ENCODE peak calls at places on chromosomes 13 and 19, in ten cellular contexts. A, O, X, Y, M, R, V, L, W and K are unnamed samples.

GRCh38 chr13:112452380-112453206 is 76.4 kb downstream of the SPACA7 start:
- DNase-seq in W (no peak), X (no peak), V (peak; percentile 12), M (no peak), R (no peak), L (no peak), A (no peak), O (peak; percentile 68), Y (no peak), K (no peak)

GRCh38 chr13:98338312-98338711 is 161.2 kb upstream of the RNF113B start:
- DNase-seq in L (no peak), M (no peak), A (no peak), Y (no peak), W (no peak), O (no peak), R (no peak), X (no peak), V (no peak), K (no peak)

GRCh38 chr19:409515-410242 is 732 bp upstream of the C2CD4C start:
- DNase-seq in X (no peak), W (peak; percentile 60), M (no peak), A (no peak), L (peak; percentile 57), Y (no peak), V (no peak), R (no peak), O (peak; percentile 58), K (no peak)

GRCh38 chr13:110183925-110184324 is 123.0 kb downstream of the COL4A1 start:
- DNase-seq in L (no peak), O (no peak), R (no peak), A (no peak), W (no peak), Y (peak; percentile 11), M (no peak), V (no peak), X (no peak), K (no peak)

GRCh38 chr13:106649495-106649894 is 81.6 kb upstream of the ARGLU1 start:
- DNase-seq in M (no peak), W (no peak), R (no peak), X (no peak), O (no peak), V (peak; percentile 78), Y (peak; percentile 22), L (no peak), A (no peak), K (no peak)

GRCh38 chr19:9934132-9934950 is 2.0 kb downstream of the OLFM2 start:
- DNase-seq in O (peak; percentile 88), Y (peak; percentile 69), V (peak; percentile 81), A (peak; percentile 66), W (peak; percentile 82), M (peak; percentile 91), R (peak; percentile 91), X (peak; percentile 76), L (peak; percentile 95), K (peak; percentile 95)

GRCh38 chr13:107324416-107325204 is 756.7 kb upstream of the ARGLU1 start:
- DNase-seq in V (no peak), X (no peak), O (no peak), L (no peak), A (no peak), W (no peak), Y (peak; percentile 34), R (no peak), M (no peak), K (no peak)

GRCh38 chr13:63882052-63882451 is 2466.4 kb upstream of the PCDH20 start:
- DNase-seq in V (no peak), Y (no peak), A (no peak), X (no peak), R (no peak), M (no peak), O (no peak), L (no peak), W (no peak), K (no peak)

GRCh38 chr13:82740442-82740841 is 1141.8 kb downstream of the SLITRK1 start:
- DNase-seq in W (no peak), X (no peak), M (no peak), V (no peak), L (no peak), Y (no peak), A (no peak), R (no peak), O (peak; percentile 38), K (no peak)

DNA sequence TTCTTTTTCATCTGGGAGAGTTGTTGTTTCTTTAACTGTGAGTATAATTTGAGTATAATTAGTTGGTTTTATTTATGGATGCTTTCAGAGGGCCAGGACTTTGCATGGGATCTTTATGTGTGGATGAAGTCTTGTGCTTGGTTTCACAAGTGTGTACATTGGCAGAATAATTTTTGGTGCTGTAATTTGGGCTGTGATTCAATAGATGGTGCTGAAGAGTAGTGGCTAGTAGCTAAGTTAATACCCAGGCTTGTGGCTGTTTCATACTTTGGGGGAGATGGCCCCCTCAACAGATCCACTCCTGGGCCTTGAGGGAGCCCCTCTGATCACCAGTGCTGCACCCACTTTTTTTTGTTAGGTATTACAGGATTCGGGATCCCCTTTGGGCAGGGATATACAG is 1142.4 kb downstream of the SLITRK1 start:
- DNase-seq in X (no peak), Y (peak; percentile 12), O (peak; percentile 14), V (no peak), R (no peak), L (no peak), W (no peak), A (no peak), M (no peak), K (no peak)
- TF ChIP-seq CTCF in X (no peak), Y (peak; percentile 43), O (no peak), V (no peak), R (peak; percentile 22), L (peak; percentile 34), W (no peak), A (peak; percentile 33), M (no peak), K (no peak)

GRCh38 chr19:45895519-45895972 is 6.9 kb downstream of the MYPOP start:
- DNase-seq in A (no peak), Y (no peak), M (no peak), O (no peak), W (no peak), L (no peak), X (no peak), V (no peak), R (no peak), K (no peak)

GRCh38 chr19:45899253-45899652 is 3.2 kb downstream of the MYPOP start:
- DNase-seq in X (no peak), V (no peak), M (no peak), L (no peak), W (no peak), Y (no peak), O (no peak), R (no peak), A (no peak), K (no peak)

GRCh38 chr19:45899919-45900589 is 2.4 kb downstream of the MYPOP start:
- DNase-seq in M (no peak), Y (no peak), A (no peak), O (no peak), V (no peak), R (no peak), X (no peak), L (no peak), W (no peak), K (no peak)

GRCh38 chr19:45900661-45901431 is 1.6 kb downstream of the MYPOP start:
- DNase-seq in X (no peak), O (no peak), Y (no peak), R (no peak), V (no peak), L (peak; percentile 59), M (no peak), A (no peak), W (no peak), K (no peak)

DNA sequence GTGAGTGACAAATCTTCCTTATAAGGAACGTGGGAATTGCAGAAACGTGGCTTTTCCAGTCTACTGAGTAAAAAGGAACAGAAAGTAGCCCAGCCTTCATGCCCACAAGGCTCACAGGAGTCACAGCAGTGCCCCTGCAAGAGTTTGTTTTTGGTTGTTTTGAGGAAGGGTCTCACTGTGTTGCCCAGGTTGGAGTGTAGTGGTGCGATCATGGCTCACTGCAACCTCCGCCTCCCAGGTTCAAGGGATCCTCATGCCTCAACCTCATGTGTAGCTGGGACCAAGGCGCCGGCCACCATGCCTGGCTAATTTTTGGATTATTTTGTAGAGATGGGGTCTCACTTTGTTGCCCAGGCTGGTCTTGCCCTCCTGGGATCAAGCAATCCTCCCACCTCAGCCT is 5.0 kb downstream of the MYPOP start:
- DNase-seq in R (no peak), M (no peak), V (no peak), X (no peak), O (no peak), L (no peak), W (no peak), Y (no peak), A (no peak), K (no peak)
- TF ChIP-seq CTCF in R (no peak), M (no peak), V (no peak), X (no peak), O (no peak), L (no peak), W (no peak), Y (no peak), A (no peak), K (no peak)

DNA sequence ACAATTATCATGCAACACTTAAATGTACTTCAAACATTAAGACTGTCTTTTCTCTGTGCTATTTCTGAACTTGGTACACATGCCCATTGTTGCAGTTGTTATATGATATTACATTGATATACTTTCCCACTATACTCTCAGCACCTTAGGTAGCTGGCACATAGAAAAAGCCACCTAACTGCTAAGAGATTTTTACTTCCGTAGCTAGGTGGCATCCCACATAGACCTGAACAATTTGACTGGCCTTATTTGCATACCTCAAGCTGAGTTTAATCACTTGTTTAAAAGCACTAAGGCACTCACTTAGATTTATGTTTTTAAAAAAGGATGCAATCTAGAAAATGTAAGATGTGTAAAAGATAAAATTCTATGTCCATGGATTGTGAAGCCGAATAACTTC is 194.2 kb downstream of the POU4F1 start:
- DNase-seq in L (peak; percentile 38), M (no peak), A (no peak), V (no peak), Y (no peak), O (no peak), X (no peak), W (no peak), R (peak; percentile 16), K (no peak)
- TF ChIP-seq CTCF in L (peak; percentile 36), M (no peak), A (no peak), V (no peak), Y (no peak), O (no peak), X (no peak), W (no peak), R (peak; percentile 19), K (no peak)

GRCh38 chr13:41345921-41346589 is 35.0 kb downstream of the NAA16 start:
- DNase-seq in Y (peak; percentile 44), W (no peak), R (no peak), A (no peak), V (no peak), M (no peak), X (no peak), O (no peak), L (peak; percentile 29), K (no peak)
- TF ChIP-seq CTCF in Y (no peak), W (no peak), R (no peak), A (no peak), V (no peak), M (no peak), X (no peak), O (no peak), L (no peak), K (no peak)